ENCODE peak calls at places on chromosomes 2 and 18, in four cellular contexts. One of them, this sample, is unnamed.

GRCh38 chr2:5391361-5391760 is 300.8 kb upstream of the SOX11 start:
- DNase-seq in astrocyte: no peak
- DNase-seq in spleen: no peak
- DNase-seq in K562: no peak
- DNase-seq in this sample: no peak

GRCh38 chr2:14306268-14306950 is 326.1 kb upstream of the LRATD1 start:
- DNase-seq in K562: no peak
- DNase-seq in astrocyte: no peak
- DNase-seq in spleen: no peak
- DNase-seq in this sample: no peak

GRCh38 chr2:189204322-189204941 is 24.9 kb upstream of the COL5A2 start:
- DNase-seq in spleen: no peak
- DNase-seq in astrocyte: peak; percentile 80
- DNase-seq in K562: peak; percentile 8
- DNase-seq in this sample: peak; percentile 43

GRCh38 chr2:231479455-231479854 is 15.2 kb upstream of the NCL start:
- DNase-seq in spleen: no peak
- DNase-seq in K562: no peak
- DNase-seq in astrocyte: no peak
- DNase-seq in this sample: no peak

GRCh38 chr2:38147333-38148121 is 71.6 kb upstream of the CYP1B1 start:
- DNase-seq in spleen: no peak
- DNase-seq in K562: no peak
- DNase-seq in astrocyte: peak; percentile 86
- DNase-seq in this sample: no peak

GRCh38 chr2:226791056-226791486 is 8.5 kb downstream of the IRS1 start:
- DNase-seq in K562: no peak
- DNase-seq in astrocyte: peak; percentile 72
- DNase-seq in spleen: no peak
- DNase-seq in this sample: peak; percentile 56

GRCh38 chr2:66547887-66548286 is 113.0 kb downstream of the MEIS1 start:
- DNase-seq in spleen: no peak
- DNase-seq in astrocyte: no peak
- DNase-seq in K562: no peak
- DNase-seq in this sample: no peak

GRCh38 chr2:64699712-64700111 is 46.0 kb upstream of the SERTAD2 start:
- DNase-seq in spleen: no peak
- DNase-seq in astrocyte: no peak
- DNase-seq in K562: no peak
- DNase-seq in this sample: no peak

GRCh38 chr2:17839959-17840358 is 23.7 kb downstream of the MSGN1 start:
- DNase-seq in astrocyte: no peak
- DNase-seq in spleen: no peak
- DNase-seq in K562: no peak
- DNase-seq in this sample: no peak

GRCh38 chr2:151632993-151633592 is 101.2 kb downstream of the NEB start:
- DNase-seq in K562: no peak
- DNase-seq in astrocyte: no peak
- DNase-seq in spleen: no peak
- DNase-seq in this sample: no peak

GRCh38 chr2:2528801-2529200 is 197.7 kb upstream of the MYT1L start:
- DNase-seq in spleen: no peak
- DNase-seq in astrocyte: no peak
- DNase-seq in K562: no peak
- DNase-seq in this sample: no peak

GRCh38 chr2:150424361-150424760 is 63.1 kb downstream of the RND3 start:
- DNase-seq in astrocyte: no peak
- DNase-seq in K562: no peak
- DNase-seq in spleen: no peak
- DNase-seq in this sample: no peak

GRCh38 chr2:222295368-222296041 is 3.3 kb downstream of the PAX3 start:
- DNase-seq in astrocyte: no peak
- DNase-seq in spleen: no peak
- DNase-seq in K562: no peak
- DNase-seq in this sample: no peak

GRCh38 chr2:207121784-207122183 is 44.0 kb downstream of the KLF7 start:
- DNase-seq in K562: no peak
- DNase-seq in astrocyte: peak; percentile 85
- DNase-seq in spleen: no peak
- DNase-seq in this sample: peak; percentile 80

GRCh38 chr2:8154936-8155335 is 526.9 kb upstream of the ID2 start:
- DNase-seq in K562: no peak
- DNase-seq in astrocyte: peak; percentile 60
- DNase-seq in spleen: no peak
- DNase-seq in this sample: no peak

GRCh38 chr2:64137567-64137966 is 6.7 kb downstream of the PELI1 start:
- DNase-seq in K562: no peak
- DNase-seq in astrocyte: peak; percentile 26
- DNase-seq in spleen: no peak
- DNase-seq in this sample: no peak

GRCh38 chr2:238742664-238743063 is 105.2 kb upstream of the TWIST2 start:
- DNase-seq in astrocyte: no peak
- DNase-seq in spleen: no peak
- DNase-seq in K562: no peak
- DNase-seq in this sample: no peak

GRCh38 chr2:601806-602455 is 75.3 kb downstream of the TMEM18 start:
- DNase-seq in K562: no peak
- DNase-seq in astrocyte: no peak
- DNase-seq in spleen: peak; percentile 47
- DNase-seq in this sample: no peak

GRCh38 chr2:104734937-104735586 is 118.9 kb upstream of the POU3F3 start:
- DNase-seq in spleen: no peak
- DNase-seq in astrocyte: peak; percentile 31
- DNase-seq in K562: no peak
- DNase-seq in this sample: no peak

GRCh38 chr18:66495844-66496243 is 108.0 kb downstream of the CDH19 start:
- DNase-seq in K562: no peak
- DNase-seq in spleen: no peak
- DNase-seq in astrocyte: peak; percentile 6
- DNase-seq in this sample: peak; percentile 81

GRCh38 chr2:36482576-36483214 is 115.3 kb downstream of the FEZ2 start:
- DNase-seq in spleen: no peak
- DNase-seq in K562: no peak
- DNase-seq in astrocyte: peak; percentile 62
- DNase-seq in this sample: no peak

GRCh38 chr2:15311201-15311882 is 249.8 kb downstream of the NBAS start:
- DNase-seq in K562: no peak
- DNase-seq in astrocyte: peak; percentile 36
- DNase-seq in spleen: no peak
- DNase-seq in this sample: no peak

GRCh38 chr2:151237422-151238012 is 24.1 kb downstream of the RBM43 start:
- DNase-seq in K562: no peak
- DNase-seq in spleen: no peak
- DNase-seq in astrocyte: peak; percentile 7
- DNase-seq in this sample: peak; percentile 18

GRCh38 chr2:119699016-119699606 is 20.1 kb downstream of the TMEM177 start:
- DNase-seq in astrocyte: no peak
- DNase-seq in K562: no peak
- DNase-seq in spleen: no peak
- DNase-seq in this sample: no peak

GRCh38 chr2:45267062-45267702 is 257.9 kb upstream of the SIX2 start:
- DNase-seq in K562: peak; percentile 8
- DNase-seq in spleen: no peak
- DNase-seq in astrocyte: no peak
- DNase-seq in this sample: no peak

GRCh38 chr2:96109931-96110511 is 6.3 kb downstream of the ADRA2B start:
- DNase-seq in astrocyte: no peak
- DNase-seq in K562: no peak
- DNase-seq in spleen: peak; percentile 72
- DNase-seq in this sample: no peak

GRCh38 chr2:227237786-227238185 is 73.4 kb downstream of the COL4A3 start:
- DNase-seq in astrocyte: no peak
- DNase-seq in K562: no peak
- DNase-seq in spleen: no peak
- DNase-seq in this sample: no peak

GRCh38 chr2:99481941-99482340 is 7.9 kb downstream of the REV1 start:
- DNase-seq in K562: no peak
- DNase-seq in astrocyte: no peak
- DNase-seq in spleen: no peak
- DNase-seq in this sample: no peak

GRCh38 chr18:12748671-12749070 is 45.8 kb downstream of the PSMG2 start:
- DNase-seq in spleen: no peak
- DNase-seq in astrocyte: no peak
- DNase-seq in K562: no peak
- DNase-seq in this sample: no peak

GRCh38 chr2:24825883-24826800 is 32.9 kb downstream of the CENPO start:
- DNase-seq in spleen: peak; percentile 62
- DNase-seq in K562: no peak
- DNase-seq in astrocyte: no peak
- DNase-seq in this sample: no peak

GRCh38 chr2:236656721-236657120 is 87.1 kb downstream of the ACKR3 start:
- DNase-seq in K562: no peak
- DNase-seq in spleen: peak; percentile 47
- DNase-seq in astrocyte: no peak
- DNase-seq in this sample: no peak

GRCh38 chr2:239035997-239036731 is 188.3 kb downstream of the TWIST2 start:
- DNase-seq in astrocyte: no peak
- DNase-seq in K562: no peak
- DNase-seq in spleen: no peak
- DNase-seq in this sample: no peak

GRCh38 chr2:40041983-40042382 is 262.9 kb upstream of the THUMPD2 start:
- DNase-seq in K562: no peak
- DNase-seq in astrocyte: peak; percentile 91
- DNase-seq in spleen: no peak
- DNase-seq in this sample: peak; percentile 36

GRCh38 chr2:190947711-190948251 is 66.2 kb downstream of the STAT1 start:
- DNase-seq in K562: no peak
- DNase-seq in spleen: no peak
- DNase-seq in astrocyte: peak; percentile 88
- DNase-seq in this sample: peak; percentile 58
- TF ChIP-seq CTCF in K562: no peak
- TF ChIP-seq CTCF in spleen: no peak
- TF ChIP-seq CTCF in astrocyte: peak; percentile 27
- TF ChIP-seq CTCF in this sample: no peak

GRCh38 chr2:178234648-178235047 is 40.3 kb downstream of the OSBPL6 start:
- DNase-seq in astrocyte: peak; percentile 33
- DNase-seq in K562: no peak
- DNase-seq in spleen: no peak
- DNase-seq in this sample: peak; percentile 77

GRCh38 chr2:178237488-178238143 is 43.3 kb downstream of the OSBPL6 start:
- DNase-seq in K562: no peak
- DNase-seq in spleen: no peak
- DNase-seq in astrocyte: peak; percentile 55
- DNase-seq in this sample: no peak

GRCh38 chr2:178238750-178239149 is 44.4 kb downstream of the OSBPL6 start:
- DNase-seq in astrocyte: no peak
- DNase-seq in spleen: no peak
- DNase-seq in K562: no peak
- DNase-seq in this sample: no peak

GRCh38 chr2:178241852-178242551 is 47.7 kb downstream of the OSBPL6 start:
- DNase-seq in astrocyte: peak; percentile 96
- DNase-seq in spleen: no peak
- DNase-seq in K562: peak; percentile 33
- DNase-seq in this sample: peak; percentile 96

GRCh38 chr2:178238144-178238521 is 43.8 kb downstream of the OSBPL6 start:
- DNase-seq in astrocyte: peak; percentile 69
- DNase-seq in K562: no peak
- DNase-seq in spleen: no peak
- DNase-seq in this sample: peak; percentile 74
- TF ChIP-seq CTCF in astrocyte: no peak
- TF ChIP-seq CTCF in K562: no peak
- TF ChIP-seq CTCF in spleen: no peak
- TF ChIP-seq CTCF in this sample: no peak

GRCh38 chr2:20618468-20618885 is 32.4 kb downstream of the HS1BP3 start:
- DNase-seq in spleen: no peak
- DNase-seq in astrocyte: no peak
- DNase-seq in K562: no peak
- DNase-seq in this sample: peak; percentile 75

GRCh38 chr2:20617081-20617575 is 33.8 kb downstream of the HS1BP3 start:
- DNase-seq in astrocyte: no peak
- DNase-seq in K562: peak; percentile 75
- DNase-seq in spleen: peak; percentile 79
- DNase-seq in this sample: peak; percentile 42

GRCh38 chr2:20618886-20619521 is 31.9 kb downstream of the HS1BP3 start:
- DNase-seq in spleen: peak; percentile 73
- DNase-seq in K562: no peak
- DNase-seq in astrocyte: no peak
- DNase-seq in this sample: no peak

GRCh38 chr2:20616341-20616871 is 34.5 kb downstream of the HS1BP3 start:
- DNase-seq in astrocyte: no peak
- DNase-seq in spleen: peak; percentile 53
- DNase-seq in K562: no peak
- DNase-seq in this sample: no peak

GRCh38 chr2:20617892-20618467 is 32.9 kb downstream of the HS1BP3 start:
- DNase-seq in K562: peak; percentile 64
- DNase-seq in astrocyte: peak; percentile 97
- DNase-seq in spleen: peak; percentile 90
- DNase-seq in this sample: peak; percentile 99
- TF ChIP-seq CTCF in K562: peak; percentile 18
- TF ChIP-seq CTCF in astrocyte: peak; percentile 44
- TF ChIP-seq CTCF in spleen: peak; percentile 47
- TF ChIP-seq CTCF in this sample: peak; percentile 18

GRCh38 chr2:233772583-233772982 is 5.5 kb upstream of the MROH2A start:
- DNase-seq in astrocyte: no peak
- DNase-seq in spleen: no peak
- DNase-seq in K562: no peak
- DNase-seq in this sample: no peak
- TF ChIP-seq CTCF in astrocyte: no peak
- TF ChIP-seq CTCF in spleen: no peak
- TF ChIP-seq CTCF in K562: no peak
- TF ChIP-seq CTCF in this sample: no peak

DNA sequence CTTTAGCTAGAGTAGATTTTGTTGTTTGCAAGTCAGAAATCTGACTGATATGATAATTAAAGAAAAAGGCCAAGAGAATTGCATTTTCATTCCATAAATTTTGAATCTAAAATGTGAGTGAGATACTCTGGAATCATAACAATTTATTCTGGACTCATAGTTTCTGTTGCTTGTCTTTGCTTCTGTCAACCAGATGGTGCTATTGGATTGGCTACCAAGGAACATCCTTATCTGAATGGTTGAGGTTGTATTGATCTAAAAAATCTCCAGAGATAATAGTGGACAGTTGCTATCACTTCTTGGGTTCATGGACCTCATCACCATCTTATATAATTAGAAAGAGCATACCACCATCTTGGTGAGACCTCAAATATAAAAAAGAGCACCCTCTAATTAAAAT is 34.0 kb upstream of the CPS1 start:
- DNase-seq in spleen: no peak
- DNase-seq in astrocyte: no peak
- DNase-seq in K562: no peak
- DNase-seq in this sample: no peak
- TF ChIP-seq CTCF in spleen: no peak
- TF ChIP-seq CTCF in astrocyte: no peak
- TF ChIP-seq CTCF in K562: no peak
- TF ChIP-seq CTCF in this sample: no peak